ENCODE peak calls at places on chromosomes 5 and 9, in four cellular contexts. R is WERI-Rb-1, J is dorsolateral prefrontal cortex, E is heart right ventricle. A is an unnamed sample.

GRCh38 chr5:34767127-34767526 is 71.8 kb upstream of the TTC23L start:
- DNase-seq in R (no peak), J (no peak), E (no peak), A (no peak)

GRCh38 chr5:53253421-53253871 is 143.9 kb upstream of the MOCS2 start:
- DNase-seq in R (no peak), J (no peak), E (no peak), A (peak)

GRCh38 chr9:130659699-130660248 is 4.6 kb upstream of the PRDM12 start:
- DNase-seq in R (peak), J (no peak), E (no peak), A (no peak)

GRCh38 chr5:84816746-84817547 is 432.3 kb upstream of the EDIL3 start:
- DNase-seq in R (no peak), J (no peak), E (no peak), A (no peak)

GRCh38 chr5:375336-375920 is 53.9 kb downstream of the AHRR start:
- DNase-seq in R (no peak), J (no peak), E (peak), A (no peak)

GRCh38 chr5:135683227-135683626 is 104.4 kb upstream of the CXCL14 start:
- DNase-seq in R (no peak), J (no peak), E (no peak), A (no peak)

GRCh38 chr9:85248514-85249312 is 493.0 kb downstream of the AGTPBP1 start:
- DNase-seq in R (no peak), J (no peak), E (no peak), A (no peak)

GRCh38 chr5:38438757-38439156 is 117.7 kb downstream of the LIFR start:
- DNase-seq in R (no peak), J (no peak), E (no peak), A (no peak)

GRCh38 chr5:132008961-132009680 is 2.3 kb downstream of the ACSL6 start:
- DNase-seq in R (peak), J (peak), E (no peak), A (no peak)

GRCh38 chr5:35894131-35894530 is 37.4 kb downstream of the IL7R start:
- DNase-seq in R (no peak), J (no peak), E (no peak), A (no peak)

GRCh38 chr5:107169871-107170270 is 500.9 kb downstream of the EFNA5 start:
- DNase-seq in R (no peak), J (no peak), E (no peak), A (no peak)

GRCh38 chr9:73892371-73892770 is 604.8 kb upstream of the RORB start:
- DNase-seq in R (no peak), J (no peak), E (no peak), A (no peak)

GRCh38 chr9:129183495-129184308 is 5.6 kb upstream of the IER5L start:
- DNase-seq in R (peak), J (no peak), E (no peak), A (peak)

GRCh38 chr9:86112057-86112456 is 12.7 kb upstream of the GOLM1 start:
- DNase-seq in R (no peak), J (no peak), E (no peak), A (no peak)

GRCh38 chr5:57335092-57335491 is 147.5 kb downstream of the ACTBL2 start:
- DNase-seq in R (no peak), J (no peak), E (no peak), A (no peak)

GRCh38 chr9:100472725-100473261 is at the start of gene TMEFF1:
- DNase-seq in R (peak), J (peak), E (no peak), A (peak)

GRCh38 chr9:121738969-121739368 is 87.5 kb downstream of the DAB2IP start:
- DNase-seq in R (no peak), J (no peak), E (no peak), A (no peak)

GRCh38 chr5:126988021-126988569 is 42.3 kb downstream of the MARCHF3 start:
- DNase-seq in R (peak), J (no peak), E (no peak), A (peak)
- H3K4me3 ChIP-seq in R (no peak), J (no peak), E (no peak), A (no peak)

GRCh38 chr5:169970334-169970733 is 10.0 kb downstream of the INSYN2B start:
- DNase-seq in R (no peak), J (no peak), E (no peak), A (peak)

GRCh38 chr5:169971780-169972179 is 8.5 kb downstream of the INSYN2B start:
- DNase-seq in R (no peak), J (no peak), E (no peak), A (no peak)

GRCh38 chr5:169974121-169974770 is 6.0 kb downstream of the INSYN2B start:
- DNase-seq in R (no peak), J (no peak), E (no peak), A (no peak)

DNA sequence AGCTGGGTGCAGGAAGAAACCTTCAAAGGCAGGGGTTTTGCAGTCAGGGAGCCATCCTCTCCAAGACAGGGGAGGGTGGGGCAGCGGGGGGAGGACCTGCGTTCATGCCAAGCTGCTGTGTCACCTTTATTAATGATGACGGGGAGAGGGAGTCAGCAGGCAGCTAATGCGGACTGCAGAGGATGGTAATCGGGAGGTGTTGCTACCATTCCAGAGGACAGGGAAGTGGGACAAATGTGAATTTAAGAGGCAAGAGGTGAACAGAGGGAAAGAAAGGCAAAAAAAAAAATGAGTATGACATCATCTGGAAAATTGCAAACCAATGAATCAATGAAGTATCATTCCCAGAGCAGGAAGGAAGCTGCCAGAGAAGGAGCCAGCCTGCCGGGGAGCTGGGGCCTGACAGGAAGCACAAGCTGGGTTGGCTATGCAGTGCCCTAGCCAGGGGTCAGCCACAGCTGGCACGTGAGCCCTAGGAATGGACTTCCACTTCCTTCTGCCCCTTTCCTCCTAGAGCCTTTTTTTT is 9.3 kb downstream of the INSYN2B start:
- DNase-seq in R (no peak), J (no peak), E (no peak), A (no peak)
- TF ChIP-seq CTCF in R (no peak), J (no peak), E (no peak), A (no peak)

GRCh38 chr9:97788763-97789663 is 64.0 kb upstream of the FOXE1 start:
- DNase-seq in R (no peak), J (no peak), E (no peak), A (no peak)

GRCh38 chr9:97790542-97790941 is 62.5 kb upstream of the FOXE1 start:
- DNase-seq in R (no peak), J (no peak), E (no peak), A (no peak)

GRCh38 chr9:97787551-97787950 is 65.5 kb upstream of the FOXE1 start:
- DNase-seq in R (no peak), J (no peak), E (no peak), A (no peak)

GRCh38 chr9:97794666-97795065 is 58.4 kb upstream of the FOXE1 start:
- DNase-seq in R (no peak), J (no peak), E (no peak), A (no peak)

DNA sequence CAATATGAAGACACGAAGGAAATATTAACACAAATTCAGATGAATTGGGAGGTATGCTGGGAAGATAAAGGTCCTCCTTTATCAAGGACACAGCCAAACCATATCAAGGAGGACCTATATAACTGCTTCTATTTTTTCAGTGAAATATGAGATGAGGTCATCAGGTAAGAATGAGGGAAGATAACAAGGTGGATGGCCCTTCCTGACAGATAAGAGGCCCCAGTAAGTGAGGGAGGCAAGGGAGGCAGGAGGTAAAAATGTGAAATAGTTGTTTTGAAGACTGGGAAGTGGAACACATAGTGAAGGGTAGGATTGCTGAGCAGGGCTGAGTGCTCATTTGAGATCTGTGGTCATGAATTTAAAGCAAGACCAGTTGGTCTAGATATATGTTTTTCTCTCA is 60.0 kb upstream of the FOXE1 start:
- DNase-seq in R (no peak), J (no peak), E (no peak), A (no peak)
- H3K4me3 ChIP-seq in R (no peak), J (no peak), E (no peak), A (no peak)

GRCh38 chr9:28234899-28235277 is 661.6 kb upstream of the C9orf72 start:
- DNase-seq in R (no peak), J (no peak), E (no peak), A (no peak)
- TF ChIP-seq CTCF in R (no peak), J (no peak), E (no peak), A (no peak)

GRCh38 chr9:112789493-112789892 is 38.9 kb downstream of the SNX30 start:
- DNase-seq in R (no peak), J (no peak), E (no peak), A (no peak)
- H3K4me3 ChIP-seq in R (no peak), J (no peak), E (no peak), A (no peak)

GRCh38 chr9:92001244-92001643 is 51.2 kb upstream of the ROR2 start:
- DNase-seq in R (no peak), J (no peak), E (no peak), A (no peak)
- TF ChIP-seq CTCF in R (no peak), J (no peak), E (no peak), A (no peak)

GRCh38 chr5:141560141-141560540 is 58.7 kb downstream of the DIAPH1 start:
- DNase-seq in R (no peak), J (no peak), E (no peak), A (no peak)
- H3K4me3 ChIP-seq in R (peak), J (peak), E (no peak), A (no peak)

A was measured in GM12865.